ENCODE peak calls at places on chromosomes 16 and 17, in six cellular contexts. One of them, this sample, is unnamed.
A peak's percentile ranks its signal among the peaks of the same experiment; 100 is the strongest.

GRCh38 chr16:63684702-63685101 is 1437.2 kb downstream of the CDH11 start:
- DNase-seq in body of pancreas: no peak
- DNase-seq in IMR-90: no peak
- DNase-seq in tibial nerve: no peak
- DNase-seq in stomach: no peak
- DNase-seq in ovary: no peak
- DNase-seq in this sample: no peak

GRCh38 chr17:75394332-75394918 is 11.1 kb downstream of the GRB2 start:
- DNase-seq in body of pancreas: no peak
- DNase-seq in IMR-90: no peak
- DNase-seq in tibial nerve: no peak
- DNase-seq in stomach: no peak
- DNase-seq in ovary: no peak
- DNase-seq in this sample: no peak

GRCh38 chr17:70100983-70101382 is 26.0 kb downstream of the KCNJ16 start:
- DNase-seq in body of pancreas: no peak
- DNase-seq in IMR-90: no peak
- DNase-seq in tibial nerve: no peak
- DNase-seq in stomach: no peak
- DNase-seq in ovary: no peak
- DNase-seq in this sample: no peak

GRCh38 chr16:23164736-23165135 is 15.5 kb upstream of the USP31 start:
- DNase-seq in body of pancreas: no peak
- DNase-seq in IMR-90: no peak
- DNase-seq in tibial nerve: no peak
- DNase-seq in stomach: no peak
- DNase-seq in ovary: no peak
- DNase-seq in this sample: no peak

GRCh38 chr16:3186946-3187690 is 886 bp upstream of the OR1F1 start:
- DNase-seq in body of pancreas: no peak
- DNase-seq in IMR-90: no peak
- DNase-seq in tibial nerve: no peak
- DNase-seq in stomach: no peak
- DNase-seq in ovary: no peak
- DNase-seq in this sample: no peak

GRCh38 chr17:74123350-74123749 is 80.1 kb upstream of the RPL38 start:
- DNase-seq in body of pancreas: no peak
- DNase-seq in IMR-90: no peak
- DNase-seq in tibial nerve: no peak
- DNase-seq in stomach: no peak
- DNase-seq in ovary: no peak
- DNase-seq in this sample: no peak

GRCh38 chr17:44258811-44259351 is 9.1 kb downstream of the SLC4A1 start:
- DNase-seq in body of pancreas: no peak
- DNase-seq in IMR-90: no peak
- DNase-seq in tibial nerve: no peak
- DNase-seq in stomach: no peak
- DNase-seq in ovary: no peak
- DNase-seq in this sample: no peak

GRCh38 chr17:79273660-79274059 is 199.0 kb downstream of the ENGASE start:
- DNase-seq in body of pancreas: peak; percentile 24
- DNase-seq in IMR-90: no peak
- DNase-seq in tibial nerve: no peak
- DNase-seq in stomach: no peak
- DNase-seq in ovary: no peak
- DNase-seq in this sample: no peak

GRCh38 chr17:28716740-28717577 is 709 bp downstream of the RAB34 start:
- DNase-seq in body of pancreas: no peak
- DNase-seq in IMR-90: peak; percentile 19
- DNase-seq in tibial nerve: no peak
- DNase-seq in stomach: no peak
- DNase-seq in ovary: peak; percentile 61
- DNase-seq in this sample: no peak

GRCh38 chr17:10357768-10358167 is 15.0 kb downstream of the MYH13 start:
- DNase-seq in body of pancreas: peak; percentile 44
- DNase-seq in IMR-90: no peak
- DNase-seq in tibial nerve: no peak
- DNase-seq in stomach: no peak
- DNase-seq in ovary: no peak
- DNase-seq in this sample: no peak

GRCh38 chr16:66207864-66208226 is 158.6 kb upstream of the CDH5 start:
- DNase-seq in body of pancreas: no peak
- DNase-seq in IMR-90: no peak
- DNase-seq in tibial nerve: no peak
- DNase-seq in stomach: no peak
- DNase-seq in ovary: no peak
- DNase-seq in this sample: no peak

GRCh38 chr16:24075929-24076716 is 180.0 kb upstream of the CACNG3 start:
- DNase-seq in body of pancreas: no peak
- DNase-seq in IMR-90: no peak
- DNase-seq in tibial nerve: no peak
- DNase-seq in stomach: no peak
- DNase-seq in ovary: no peak
- DNase-seq in this sample: peak; percentile 26

GRCh38 chr17:81432873-81433451 is 37.7 kb downstream of the BAHCC1 start:
- DNase-seq in body of pancreas: peak; percentile 99
- DNase-seq in IMR-90: no peak
- DNase-seq in tibial nerve: no peak
- DNase-seq in stomach: peak; percentile 94
- DNase-seq in ovary: no peak
- DNase-seq in this sample: no peak

GRCh38 chr16:84484579-84485254 is 19.7 kb downstream of the MEAK7 start:
- DNase-seq in body of pancreas: peak; percentile 54
- DNase-seq in IMR-90: peak; percentile 74
- DNase-seq in tibial nerve: peak; percentile 80
- DNase-seq in stomach: peak; percentile 64
- DNase-seq in ovary: peak; percentile 76
- DNase-seq in this sample: peak; percentile 30

GRCh38 chr17:1275962-1276736 is 3.3 kb upstream of the TRARG1 start:
- DNase-seq in body of pancreas: peak; percentile 70
- DNase-seq in IMR-90: peak; percentile 27
- DNase-seq in tibial nerve: peak; percentile 72
- DNase-seq in stomach: peak; percentile 73
- DNase-seq in ovary: peak; percentile 66
- DNase-seq in this sample: peak; percentile 53

GRCh38 chr16:383326-384020 is 1.7 kb upstream of the PGAP6 start:
- DNase-seq in body of pancreas: peak; percentile 82
- DNase-seq in IMR-90: no peak
- DNase-seq in tibial nerve: no peak
- DNase-seq in stomach: peak; percentile 81
- DNase-seq in ovary: no peak
- DNase-seq in this sample: no peak

GRCh38 chr17:6105608-6106007 is 35.4 kb downstream of the WSCD1 start:
- DNase-seq in body of pancreas: no peak
- DNase-seq in IMR-90: no peak
- DNase-seq in tibial nerve: no peak
- DNase-seq in stomach: no peak
- DNase-seq in ovary: no peak
- DNase-seq in this sample: no peak

GRCh38 chr17:79845601-79845949 is 6.3 kb upstream of the CBX4 start:
- DNase-seq in body of pancreas: no peak
- DNase-seq in IMR-90: no peak
- DNase-seq in tibial nerve: no peak
- DNase-seq in stomach: no peak
- DNase-seq in ovary: peak; percentile 51
- DNase-seq in this sample: no peak

GRCh38 chr17:55266051-55266957 is 1.5 kb downstream of the HLF start:
- DNase-seq in body of pancreas: peak; percentile 42
- DNase-seq in IMR-90: no peak
- DNase-seq in tibial nerve: no peak
- DNase-seq in stomach: no peak
- DNase-seq in ovary: peak; percentile 64
- DNase-seq in this sample: no peak

GRCh38 chr16:85430523-85431381 is 182.4 kb upstream of the GSE1 start:
- DNase-seq in body of pancreas: no peak
- DNase-seq in IMR-90: no peak
- DNase-seq in tibial nerve: no peak
- DNase-seq in stomach: no peak
- DNase-seq in ovary: no peak
- DNase-seq in this sample: no peak

GRCh38 chr17:65102788-65103187 is 34.4 kb upstream of the RGS9 start:
- DNase-seq in body of pancreas: no peak
- DNase-seq in IMR-90: no peak
- DNase-seq in tibial nerve: no peak
- DNase-seq in stomach: no peak
- DNase-seq in ovary: no peak
- DNase-seq in this sample: no peak

GRCh38 chr17:38742431-38743308 is 5.5 kb downstream of the PCGF2 start:
- DNase-seq in body of pancreas: peak; percentile 71
- DNase-seq in IMR-90: peak; percentile 84
- DNase-seq in tibial nerve: peak; percentile 96
- DNase-seq in stomach: no peak
- DNase-seq in ovary: peak; percentile 89
- DNase-seq in this sample: no peak

GRCh38 chr17:80113033-80113484 is 11.7 kb downstream of the GAA start:
- DNase-seq in body of pancreas: no peak
- DNase-seq in IMR-90: no peak
- DNase-seq in tibial nerve: no peak
- DNase-seq in stomach: peak; percentile 23
- DNase-seq in ovary: no peak
- DNase-seq in this sample: no peak

GRCh38 chr17:75645889-75646625 is 12.8 kb downstream of the SMIM5 start:
- DNase-seq in body of pancreas: peak; percentile 94
- DNase-seq in IMR-90: no peak
- DNase-seq in tibial nerve: no peak
- DNase-seq in stomach: peak; percentile 94
- DNase-seq in ovary: no peak
- DNase-seq in this sample: no peak

GRCh38 chr16:55257971-55258613 is 65.9 kb upstream of the IRX6 start:
- DNase-seq in body of pancreas: peak; percentile 77
- DNase-seq in IMR-90: peak; percentile 26
- DNase-seq in tibial nerve: peak; percentile 32
- DNase-seq in stomach: peak; percentile 60
- DNase-seq in ovary: no peak
- DNase-seq in this sample: peak; percentile 83

GRCh38 chr16:72939247-72939646 is 108.7 kb downstream of the ZFHX3 start:
- DNase-seq in body of pancreas: no peak
- DNase-seq in IMR-90: peak; percentile 79
- DNase-seq in tibial nerve: peak; percentile 38
- DNase-seq in stomach: no peak
- DNase-seq in ovary: no peak
- DNase-seq in this sample: no peak

GRCh38 chr16:27841061-27841801 is 222.3 kb downstream of the GSG1L start:
- DNase-seq in body of pancreas: no peak
- DNase-seq in IMR-90: no peak
- DNase-seq in tibial nerve: no peak
- DNase-seq in stomach: no peak
- DNase-seq in ovary: no peak
- DNase-seq in this sample: no peak

GRCh38 chr17:45353047-45353446 is 36.2 kb upstream of the MAP3K14 start:
- DNase-seq in body of pancreas: no peak
- DNase-seq in IMR-90: no peak
- DNase-seq in tibial nerve: no peak
- DNase-seq in stomach: no peak
- DNase-seq in ovary: no peak
- DNase-seq in this sample: no peak

GRCh38 chr17:17805575-17805974 is 31.2 kb downstream of the SREBF1 start:
- DNase-seq in body of pancreas: no peak
- DNase-seq in IMR-90: no peak
- DNase-seq in tibial nerve: no peak
- DNase-seq in stomach: no peak
- DNase-seq in ovary: no peak
- DNase-seq in this sample: no peak
- H3K4me3 ChIP-seq in body of pancreas: no peak overlapping the region
- H3K4me3 ChIP-seq in IMR-90: no peak overlapping the region
- H3K4me3 ChIP-seq in tibial nerve: no peak overlapping the region
- H3K4me3 ChIP-seq in stomach: no peak overlapping the region
- H3K4me3 ChIP-seq in ovary: no peak overlapping the region
- H3K4me3 ChIP-seq in this sample: no peak overlapping the region

DNA sequence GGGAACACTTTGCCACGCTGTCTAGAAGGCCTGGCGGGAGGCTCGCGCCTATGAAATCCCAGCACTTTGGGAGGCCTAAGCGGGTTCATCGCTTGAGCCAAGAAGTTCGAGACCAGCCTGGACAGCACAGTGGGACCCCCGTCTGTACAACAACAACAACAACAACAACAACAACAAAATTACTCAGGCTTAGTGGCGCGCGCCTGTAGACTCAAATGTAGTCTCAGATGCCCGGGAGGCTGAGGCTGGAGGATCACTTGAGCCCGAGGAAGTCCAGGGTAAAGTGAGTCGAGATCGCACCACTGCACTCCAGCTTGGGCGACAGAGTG is 297 bp upstream of the SLFN13 start:
- DNase-seq in body of pancreas: no peak
- DNase-seq in IMR-90: no peak
- DNase-seq in tibial nerve: no peak
- DNase-seq in stomach: no peak
- DNase-seq in ovary: no peak
- DNase-seq in this sample: no peak
- H3K4me3 ChIP-seq in body of pancreas: no peak overlapping the region
- H3K4me3 ChIP-seq in IMR-90: no peak overlapping the region
- H3K4me3 ChIP-seq in tibial nerve: peak overlapping the region; percentile 58
- H3K4me3 ChIP-seq in stomach: peak overlapping the region; percentile 66
- H3K4me3 ChIP-seq in ovary: peak overlapping the region; percentile 46
- H3K4me3 ChIP-seq in this sample: no peak overlapping the region

GRCh38 chr17:76968707-76969597 is 100.7 kb downstream of the MGAT5B start:
- DNase-seq in body of pancreas: peak; percentile 59
- DNase-seq in IMR-90: no peak
- DNase-seq in tibial nerve: no peak
- DNase-seq in stomach: peak; percentile 60
- DNase-seq in ovary: no peak
- DNase-seq in this sample: peak; percentile 74
- H3K4me3 ChIP-seq in body of pancreas: no peak overlapping the region
- H3K4me3 ChIP-seq in IMR-90: no peak overlapping the region
- H3K4me3 ChIP-seq in tibial nerve: peak overlapping the region; percentile 31
- H3K4me3 ChIP-seq in stomach: peak overlapping the region; percentile 42
- H3K4me3 ChIP-seq in ovary: no peak overlapping the region
- H3K4me3 ChIP-seq in this sample: peak overlapping the region; percentile 23

DNA sequence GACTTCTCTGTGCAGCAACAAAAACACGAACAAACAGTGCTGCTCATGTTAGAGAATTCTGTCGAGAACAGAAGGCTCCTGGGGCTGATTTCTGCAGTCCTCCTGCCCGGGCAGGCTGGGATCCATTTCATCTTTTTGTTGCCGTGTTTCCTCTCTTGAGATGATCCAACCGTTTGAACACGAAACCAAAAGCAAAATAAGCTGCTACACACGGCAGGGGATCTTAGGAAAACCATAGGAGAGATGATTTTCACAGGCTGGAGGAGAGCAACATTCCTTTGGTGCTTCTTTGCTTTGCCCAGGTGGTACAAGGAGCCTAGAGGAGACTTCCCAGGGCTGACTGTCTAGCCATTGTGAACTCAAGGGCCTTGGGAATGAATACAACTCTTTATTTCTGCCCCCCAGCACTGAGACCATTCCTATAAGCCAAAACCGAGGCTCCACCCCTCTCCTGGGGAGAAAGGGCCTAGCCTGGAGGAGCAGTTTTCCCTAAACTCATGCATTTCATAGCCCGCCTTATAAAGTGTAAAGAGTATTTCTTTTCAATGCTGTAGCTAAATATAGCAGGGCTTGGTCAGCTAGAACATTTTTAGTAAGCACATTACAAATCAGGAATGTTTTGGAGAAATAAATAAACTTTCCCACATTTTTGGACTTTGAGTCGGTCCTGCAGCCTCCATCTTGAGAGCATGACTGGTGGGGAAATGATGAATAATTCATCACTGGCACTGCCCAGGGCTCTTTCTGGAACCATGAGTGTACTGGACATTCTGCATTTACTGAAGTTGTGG is 7.7 kb downstream of the FOXL1 start:
- DNase-seq in body of pancreas: no peak
- DNase-seq in IMR-90: peak; percentile 93
- DNase-seq in tibial nerve: no peak
- DNase-seq in stomach: no peak
- DNase-seq in ovary: no peak
- DNase-seq in this sample: no peak
- H3K4me3 ChIP-seq in body of pancreas: no peak overlapping the region
- H3K4me3 ChIP-seq in IMR-90: peak overlapping the region; percentile 1
- H3K4me3 ChIP-seq in tibial nerve: no peak overlapping the region
- H3K4me3 ChIP-seq in stomach: no peak overlapping the region
- H3K4me3 ChIP-seq in ovary: no peak overlapping the region
- H3K4me3 ChIP-seq in this sample: no peak overlapping the region

This sample was measured in HAP-1.